ENCODE peak calls at places on chromosome 14, in ten cellular contexts. One of them, this sample, is unnamed.
A peak's percentile ranks its signal among the peaks of the same experiment; 100 is the strongest.

GRCh38 chr14:65560340-65561027 is 148.0 kb downstream of the FUT8 start:
- DNase-seq in skeletal muscle cell: no peak
- DNase-seq in stimulated activated CD4-positive, alpha-beta T cell treated with anti-CD3 and anti-CD28 coated beads, TNF-alpha, amount 100 ng/mL, for 4 hours: no peak
- DNase-seq in hepatocyte: no peak
- DNase-seq in astrocyte of the cerebellum: peak; percentile 71
- DNase-seq in glutamatergic neuron: no peak
- DNase-seq in activated CD8-positive, alpha-beta memory T cell treated with anti-CD3 and anti-CD28 coated beads for 1 hour: no peak
- DNase-seq in endothelial cell: no peak
- DNase-seq in body of pancreas: no peak
- DNase-seq in HCEC 1CT: no peak
- DNase-seq in this sample: peak; percentile 19

GRCh38 chr14:93073833-93074769 is 41.6 kb downstream of the ITPK1 start:
- DNase-seq in glutamatergic neuron: no peak
- DNase-seq in astrocyte of the cerebellum: no peak
- DNase-seq in activated CD8-positive, alpha-beta memory T cell treated with anti-CD3 and anti-CD28 coated beads for 1 hour: no peak
- DNase-seq in HCEC 1CT: peak; percentile 33
- DNase-seq in stimulated activated CD4-positive, alpha-beta T cell treated with anti-CD3 and anti-CD28 coated beads, TNF-alpha, amount 100 ng/mL, for 4 hours: no peak
- DNase-seq in hepatocyte: no peak
- DNase-seq in body of pancreas: no peak
- DNase-seq in endothelial cell: no peak
- DNase-seq in skeletal muscle cell: no peak
- DNase-seq in this sample: peak; percentile 27

GRCh38 chr14:103456167-103456835 is 66.3 kb downstream of the CKB start:
- DNase-seq in astrocyte of the cerebellum: no peak
- DNase-seq in HCEC 1CT: peak; percentile 53
- DNase-seq in activated CD8-positive, alpha-beta memory T cell treated with anti-CD3 and anti-CD28 coated beads for 1 hour: no peak
- DNase-seq in endothelial cell: no peak
- DNase-seq in hepatocyte: no peak
- DNase-seq in skeletal muscle cell: no peak
- DNase-seq in body of pancreas: no peak
- DNase-seq in glutamatergic neuron: no peak
- DNase-seq in stimulated activated CD4-positive, alpha-beta T cell treated with anti-CD3 and anti-CD28 coated beads, TNF-alpha, amount 100 ng/mL, for 4 hours: no peak
- DNase-seq in this sample: no peak

GRCh38 chr14:19941668-19942067 is 11.0 kb downstream of the OR4K1 start:
- DNase-seq in activated CD8-positive, alpha-beta memory T cell treated with anti-CD3 and anti-CD28 coated beads for 1 hour: no peak
- DNase-seq in endothelial cell: no peak
- DNase-seq in stimulated activated CD4-positive, alpha-beta T cell treated with anti-CD3 and anti-CD28 coated beads, TNF-alpha, amount 100 ng/mL, for 4 hours: no peak
- DNase-seq in astrocyte of the cerebellum: no peak
- DNase-seq in glutamatergic neuron: no peak
- DNase-seq in skeletal muscle cell: no peak
- DNase-seq in hepatocyte: no peak
- DNase-seq in HCEC 1CT: no peak
- DNase-seq in body of pancreas: no peak
- DNase-seq in this sample: no peak

GRCh38 chr14:94372021-94372605 is 16.3 kb downstream of the SERPINA1 start:
- DNase-seq in glutamatergic neuron: no peak
- DNase-seq in astrocyte of the cerebellum: no peak
- DNase-seq in HCEC 1CT: no peak
- DNase-seq in activated CD8-positive, alpha-beta memory T cell treated with anti-CD3 and anti-CD28 coated beads for 1 hour: no peak
- DNase-seq in hepatocyte: no peak
- DNase-seq in stimulated activated CD4-positive, alpha-beta T cell treated with anti-CD3 and anti-CD28 coated beads, TNF-alpha, amount 100 ng/mL, for 4 hours: no peak
- DNase-seq in endothelial cell: no peak
- DNase-seq in skeletal muscle cell: no peak
- DNase-seq in body of pancreas: no peak
- DNase-seq in this sample: no peak

GRCh38 chr14:38003746-38004609 is 203.7 kb upstream of the SSTR1 start:
- DNase-seq in hepatocyte: no peak
- DNase-seq in stimulated activated CD4-positive, alpha-beta T cell treated with anti-CD3 and anti-CD28 coated beads, TNF-alpha, amount 100 ng/mL, for 4 hours: no peak
- DNase-seq in glutamatergic neuron: no peak
- DNase-seq in activated CD8-positive, alpha-beta memory T cell treated with anti-CD3 and anti-CD28 coated beads for 1 hour: no peak
- DNase-seq in astrocyte of the cerebellum: no peak
- DNase-seq in skeletal muscle cell: no peak
- DNase-seq in HCEC 1CT: no peak
- DNase-seq in body of pancreas: no peak
- DNase-seq in endothelial cell: no peak
- DNase-seq in this sample: no peak

GRCh38 chr14:70268760-70269159 is 80.0 kb upstream of the SLC8A3 start:
- DNase-seq in glutamatergic neuron: no peak
- DNase-seq in endothelial cell: no peak
- DNase-seq in hepatocyte: no peak
- DNase-seq in skeletal muscle cell: no peak
- DNase-seq in activated CD8-positive, alpha-beta memory T cell treated with anti-CD3 and anti-CD28 coated beads for 1 hour: no peak
- DNase-seq in astrocyte of the cerebellum: no peak
- DNase-seq in stimulated activated CD4-positive, alpha-beta T cell treated with anti-CD3 and anti-CD28 coated beads, TNF-alpha, amount 100 ng/mL, for 4 hours: no peak
- DNase-seq in HCEC 1CT: no peak
- DNase-seq in body of pancreas: no peak
- DNase-seq in this sample: no peak

GRCh38 chr14:44135972-44136371 is 371.1 kb downstream of the FSCB start:
- DNase-seq in hepatocyte: no peak
- DNase-seq in skeletal muscle cell: no peak
- DNase-seq in stimulated activated CD4-positive, alpha-beta T cell treated with anti-CD3 and anti-CD28 coated beads, TNF-alpha, amount 100 ng/mL, for 4 hours: no peak
- DNase-seq in HCEC 1CT: no peak
- DNase-seq in endothelial cell: no peak
- DNase-seq in astrocyte of the cerebellum: no peak
- DNase-seq in glutamatergic neuron: no peak
- DNase-seq in body of pancreas: no peak
- DNase-seq in activated CD8-positive, alpha-beta memory T cell treated with anti-CD3 and anti-CD28 coated beads for 1 hour: no peak
- DNase-seq in this sample: no peak

GRCh38 chr14:66216763-66217162 is 269.4 kb upstream of the CCDC196 start:
- DNase-seq in activated CD8-positive, alpha-beta memory T cell treated with anti-CD3 and anti-CD28 coated beads for 1 hour: no peak
- DNase-seq in HCEC 1CT: no peak
- DNase-seq in astrocyte of the cerebellum: no peak
- DNase-seq in body of pancreas: no peak
- DNase-seq in endothelial cell: no peak
- DNase-seq in stimulated activated CD4-positive, alpha-beta T cell treated with anti-CD3 and anti-CD28 coated beads, TNF-alpha, amount 100 ng/mL, for 4 hours: no peak
- DNase-seq in hepatocyte: no peak
- DNase-seq in skeletal muscle cell: no peak
- DNase-seq in glutamatergic neuron: no peak
- DNase-seq in this sample: no peak

GRCh38 chr14:102574840-102575478 is 17.5 kb upstream of the RCOR1 start:
- DNase-seq in glutamatergic neuron: no peak
- DNase-seq in endothelial cell: no peak
- DNase-seq in activated CD8-positive, alpha-beta memory T cell treated with anti-CD3 and anti-CD28 coated beads for 1 hour: no peak
- DNase-seq in body of pancreas: no peak
- DNase-seq in stimulated activated CD4-positive, alpha-beta T cell treated with anti-CD3 and anti-CD28 coated beads, TNF-alpha, amount 100 ng/mL, for 4 hours: no peak
- DNase-seq in astrocyte of the cerebellum: no peak
- DNase-seq in hepatocyte: peak; percentile 74
- DNase-seq in skeletal muscle cell: no peak
- DNase-seq in HCEC 1CT: no peak
- DNase-seq in this sample: no peak

GRCh38 chr14:61466249-61466904 is 145.0 kb downstream of the PRKCH start:
- DNase-seq in endothelial cell: no peak
- DNase-seq in glutamatergic neuron: no peak
- DNase-seq in skeletal muscle cell: peak; percentile 99
- DNase-seq in activated CD8-positive, alpha-beta memory T cell treated with anti-CD3 and anti-CD28 coated beads for 1 hour: no peak
- DNase-seq in astrocyte of the cerebellum: peak; percentile 82
- DNase-seq in stimulated activated CD4-positive, alpha-beta T cell treated with anti-CD3 and anti-CD28 coated beads, TNF-alpha, amount 100 ng/mL, for 4 hours: no peak
- DNase-seq in HCEC 1CT: peak; percentile 100
- DNase-seq in body of pancreas: peak; percentile 13
- DNase-seq in hepatocyte: peak; percentile 71
- DNase-seq in this sample: peak; percentile 89

GRCh38 chr14:105193916-105194782 is 13.0 kb upstream of the NUDT14 start:
- DNase-seq in endothelial cell: no peak
- DNase-seq in skeletal muscle cell: no peak
- DNase-seq in HCEC 1CT: no peak
- DNase-seq in stimulated activated CD4-positive, alpha-beta T cell treated with anti-CD3 and anti-CD28 coated beads, TNF-alpha, amount 100 ng/mL, for 4 hours: no peak
- DNase-seq in glutamatergic neuron: no peak
- DNase-seq in activated CD8-positive, alpha-beta memory T cell treated with anti-CD3 and anti-CD28 coated beads for 1 hour: no peak
- DNase-seq in hepatocyte: peak; percentile 45
- DNase-seq in astrocyte of the cerebellum: no peak
- DNase-seq in body of pancreas: no peak
- DNase-seq in this sample: no peak

GRCh38 chr14:91892918-91893527 is 25.7 kb upstream of the TC2N start:
- DNase-seq in glutamatergic neuron: peak; percentile 56
- DNase-seq in skeletal muscle cell: no peak
- DNase-seq in HCEC 1CT: peak; percentile 13
- DNase-seq in astrocyte of the cerebellum: no peak
- DNase-seq in hepatocyte: no peak
- DNase-seq in body of pancreas: no peak
- DNase-seq in endothelial cell: peak; percentile 58
- DNase-seq in activated CD8-positive, alpha-beta memory T cell treated with anti-CD3 and anti-CD28 coated beads for 1 hour: no peak
- DNase-seq in stimulated activated CD4-positive, alpha-beta T cell treated with anti-CD3 and anti-CD28 coated beads, TNF-alpha, amount 100 ng/mL, for 4 hours: no peak
- DNase-seq in this sample: no peak

GRCh38 chr14:24366664-24367505 is 1.1 kb upstream of the NFATC4 start:
- DNase-seq in stimulated activated CD4-positive, alpha-beta T cell treated with anti-CD3 and anti-CD28 coated beads, TNF-alpha, amount 100 ng/mL, for 4 hours: no peak
- DNase-seq in HCEC 1CT: peak; percentile 85
- DNase-seq in body of pancreas: peak; percentile 91
- DNase-seq in skeletal muscle cell: peak; percentile 94
- DNase-seq in glutamatergic neuron: peak; percentile 85
- DNase-seq in endothelial cell: peak; percentile 74
- DNase-seq in hepatocyte: peak; percentile 96
- DNase-seq in activated CD8-positive, alpha-beta memory T cell treated with anti-CD3 and anti-CD28 coated beads for 1 hour: no peak
- DNase-seq in astrocyte of the cerebellum: peak; percentile 84
- DNase-seq in this sample: peak; percentile 88

GRCh38 chr14:68109132-68109531 is 289.6 kb downstream of the RAD51B start:
- DNase-seq in skeletal muscle cell: no peak
- DNase-seq in hepatocyte: peak; percentile 15
- DNase-seq in astrocyte of the cerebellum: no peak
- DNase-seq in stimulated activated CD4-positive, alpha-beta T cell treated with anti-CD3 and anti-CD28 coated beads, TNF-alpha, amount 100 ng/mL, for 4 hours: no peak
- DNase-seq in activated CD8-positive, alpha-beta memory T cell treated with anti-CD3 and anti-CD28 coated beads for 1 hour: no peak
- DNase-seq in endothelial cell: no peak
- DNase-seq in glutamatergic neuron: no peak
- DNase-seq in body of pancreas: no peak
- DNase-seq in HCEC 1CT: no peak
- DNase-seq in this sample: no peak

GRCh38 chr14:104604461-104605449 is at the start of gene TMEM179:
- DNase-seq in stimulated activated CD4-positive, alpha-beta T cell treated with anti-CD3 and anti-CD28 coated beads, TNF-alpha, amount 100 ng/mL, for 4 hours: no peak
- DNase-seq in endothelial cell: peak; percentile 75
- DNase-seq in glutamatergic neuron: no peak
- DNase-seq in hepatocyte: peak; percentile 85
- DNase-seq in skeletal muscle cell: no peak
- DNase-seq in HCEC 1CT: no peak
- DNase-seq in astrocyte of the cerebellum: no peak
- DNase-seq in body of pancreas: no peak
- DNase-seq in activated CD8-positive, alpha-beta memory T cell treated with anti-CD3 and anti-CD28 coated beads for 1 hour: no peak
- DNase-seq in this sample: no peak

GRCh38 chr14:105304565-105304964 is 3.8 kb upstream of the BRF1 start:
- DNase-seq in activated CD8-positive, alpha-beta memory T cell treated with anti-CD3 and anti-CD28 coated beads for 1 hour: no peak
- DNase-seq in body of pancreas: no peak
- DNase-seq in skeletal muscle cell: no peak
- DNase-seq in astrocyte of the cerebellum: no peak
- DNase-seq in HCEC 1CT: no peak
- DNase-seq in stimulated activated CD4-positive, alpha-beta T cell treated with anti-CD3 and anti-CD28 coated beads, TNF-alpha, amount 100 ng/mL, for 4 hours: no peak
- DNase-seq in hepatocyte: no peak
- DNase-seq in glutamatergic neuron: no peak
- DNase-seq in endothelial cell: no peak
- DNase-seq in this sample: no peak

GRCh38 chr14:89667983-89668382 is 250.9 kb upstream of the FOXN3 start:
- DNase-seq in glutamatergic neuron: no peak
- DNase-seq in endothelial cell: no peak
- DNase-seq in stimulated activated CD4-positive, alpha-beta T cell treated with anti-CD3 and anti-CD28 coated beads, TNF-alpha, amount 100 ng/mL, for 4 hours: no peak
- DNase-seq in activated CD8-positive, alpha-beta memory T cell treated with anti-CD3 and anti-CD28 coated beads for 1 hour: no peak
- DNase-seq in astrocyte of the cerebellum: no peak
- DNase-seq in skeletal muscle cell: peak; percentile 10
- DNase-seq in HCEC 1CT: peak; percentile 29
- DNase-seq in hepatocyte: no peak
- DNase-seq in body of pancreas: no peak
- DNase-seq in this sample: no peak

GRCh38 chr14:73311710-73312035 is 74.4 kb downstream of the PAPLN start:
- DNase-seq in stimulated activated CD4-positive, alpha-beta T cell treated with anti-CD3 and anti-CD28 coated beads, TNF-alpha, amount 100 ng/mL, for 4 hours: no peak
- DNase-seq in skeletal muscle cell: no peak
- DNase-seq in astrocyte of the cerebellum: no peak
- DNase-seq in HCEC 1CT: peak; percentile 4
- DNase-seq in activated CD8-positive, alpha-beta memory T cell treated with anti-CD3 and anti-CD28 coated beads for 1 hour: no peak
- DNase-seq in endothelial cell: no peak
- DNase-seq in body of pancreas: no peak
- DNase-seq in glutamatergic neuron: no peak
- DNase-seq in hepatocyte: no peak
- DNase-seq in this sample: no peak

GRCh38 chr14:50003213-50004021 is 110.5 kb downstream of the ARF6 start:
- DNase-seq in glutamatergic neuron: peak; percentile 41
- DNase-seq in hepatocyte: peak; percentile 91
- DNase-seq in body of pancreas: peak; percentile 65
- DNase-seq in activated CD8-positive, alpha-beta memory T cell treated with anti-CD3 and anti-CD28 coated beads for 1 hour: peak; percentile 44
- DNase-seq in endothelial cell: peak; percentile 40
- DNase-seq in skeletal muscle cell: no peak
- DNase-seq in stimulated activated CD4-positive, alpha-beta T cell treated with anti-CD3 and anti-CD28 coated beads, TNF-alpha, amount 100 ng/mL, for 4 hours: peak; percentile 49
- DNase-seq in astrocyte of the cerebellum: no peak
- DNase-seq in HCEC 1CT: peak; percentile 67
- DNase-seq in this sample: no peak

GRCh38 chr14:87131879-87132278 is 861.1 kb downstream of the GALC start:
- DNase-seq in stimulated activated CD4-positive, alpha-beta T cell treated with anti-CD3 and anti-CD28 coated beads, TNF-alpha, amount 100 ng/mL, for 4 hours: no peak
- DNase-seq in HCEC 1CT: peak; percentile 76
- DNase-seq in astrocyte of the cerebellum: no peak
- DNase-seq in body of pancreas: no peak
- DNase-seq in hepatocyte: peak; percentile 26
- DNase-seq in skeletal muscle cell: peak; percentile 20
- DNase-seq in activated CD8-positive, alpha-beta memory T cell treated with anti-CD3 and anti-CD28 coated beads for 1 hour: no peak
- DNase-seq in glutamatergic neuron: no peak
- DNase-seq in endothelial cell: no peak
- DNase-seq in this sample: no peak

GRCh38 chr14:87992349-87992719 is 648 bp downstream of the GALC start:
- DNase-seq in HCEC 1CT: peak; percentile 1
- DNase-seq in activated CD8-positive, alpha-beta memory T cell treated with anti-CD3 and anti-CD28 coated beads for 1 hour: no peak
- DNase-seq in skeletal muscle cell: no peak
- DNase-seq in body of pancreas: no peak
- DNase-seq in astrocyte of the cerebellum: no peak
- DNase-seq in glutamatergic neuron: peak; percentile 13
- DNase-seq in hepatocyte: no peak
- DNase-seq in stimulated activated CD4-positive, alpha-beta T cell treated with anti-CD3 and anti-CD28 coated beads, TNF-alpha, amount 100 ng/mL, for 4 hours: no peak
- DNase-seq in endothelial cell: peak; percentile 14
- DNase-seq in this sample: no peak

GRCh38 chr14:20682435-20683124 is 1.8 kb upstream of the RNASE4 start:
- DNase-seq in astrocyte of the cerebellum: peak; percentile 78
- DNase-seq in activated CD8-positive, alpha-beta memory T cell treated with anti-CD3 and anti-CD28 coated beads for 1 hour: peak; percentile 39
- DNase-seq in body of pancreas: peak; percentile 85
- DNase-seq in stimulated activated CD4-positive, alpha-beta T cell treated with anti-CD3 and anti-CD28 coated beads, TNF-alpha, amount 100 ng/mL, for 4 hours: peak; percentile 56
- DNase-seq in glutamatergic neuron: peak; percentile 81
- DNase-seq in hepatocyte: peak; percentile 96
- DNase-seq in HCEC 1CT: peak; percentile 95
- DNase-seq in endothelial cell: peak; percentile 72
- DNase-seq in skeletal muscle cell: peak; percentile 79
- DNase-seq in this sample: peak; percentile 74

GRCh38 chr14:91356218-91356763 is 61.3 kb downstream of the CCDC88C start:
- DNase-seq in endothelial cell: no peak
- DNase-seq in hepatocyte: no peak
- DNase-seq in astrocyte of the cerebellum: no peak
- DNase-seq in stimulated activated CD4-positive, alpha-beta T cell treated with anti-CD3 and anti-CD28 coated beads, TNF-alpha, amount 100 ng/mL, for 4 hours: no peak
- DNase-seq in activated CD8-positive, alpha-beta memory T cell treated with anti-CD3 and anti-CD28 coated beads for 1 hour: no peak
- DNase-seq in body of pancreas: no peak
- DNase-seq in skeletal muscle cell: no peak
- DNase-seq in HCEC 1CT: no peak
- DNase-seq in glutamatergic neuron: no peak
- DNase-seq in this sample: no peak

GRCh38 chr14:90815817-90816662 is at the start of gene TTC7B:
- DNase-seq in stimulated activated CD4-positive, alpha-beta T cell treated with anti-CD3 and anti-CD28 coated beads, TNF-alpha, amount 100 ng/mL, for 4 hours: peak; percentile 26
- DNase-seq in astrocyte of the cerebellum: no peak
- DNase-seq in skeletal muscle cell: no peak
- DNase-seq in body of pancreas: peak; percentile 57
- DNase-seq in glutamatergic neuron: peak; percentile 81
- DNase-seq in activated CD8-positive, alpha-beta memory T cell treated with anti-CD3 and anti-CD28 coated beads for 1 hour: no peak
- DNase-seq in hepatocyte: peak; percentile 78
- DNase-seq in endothelial cell: peak; percentile 84
- DNase-seq in HCEC 1CT: peak; percentile 28
- DNase-seq in this sample: no peak

GRCh38 chr14:99321955-99322730 is 50.1 kb upstream of the BCL11B start:
- DNase-seq in glutamatergic neuron: no peak
- DNase-seq in astrocyte of the cerebellum: no peak
- DNase-seq in hepatocyte: no peak
- DNase-seq in body of pancreas: no peak
- DNase-seq in activated CD8-positive, alpha-beta memory T cell treated with anti-CD3 and anti-CD28 coated beads for 1 hour: no peak
- DNase-seq in HCEC 1CT: no peak
- DNase-seq in endothelial cell: no peak
- DNase-seq in stimulated activated CD4-positive, alpha-beta T cell treated with anti-CD3 and anti-CD28 coated beads, TNF-alpha, amount 100 ng/mL, for 4 hours: no peak
- DNase-seq in skeletal muscle cell: no peak
- DNase-seq in this sample: no peak

GRCh38 chr14:103537175-103537990 is 8.4 kb downstream of the TRMT61A start:
- DNase-seq in endothelial cell: no peak
- DNase-seq in skeletal muscle cell: no peak
- DNase-seq in astrocyte of the cerebellum: no peak
- DNase-seq in activated CD8-positive, alpha-beta memory T cell treated with anti-CD3 and anti-CD28 coated beads for 1 hour: no peak
- DNase-seq in hepatocyte: no peak
- DNase-seq in body of pancreas: no peak
- DNase-seq in HCEC 1CT: peak; percentile 45
- DNase-seq in stimulated activated CD4-positive, alpha-beta T cell treated with anti-CD3 and anti-CD28 coated beads, TNF-alpha, amount 100 ng/mL, for 4 hours: no peak
- DNase-seq in glutamatergic neuron: no peak
- DNase-seq in this sample: no peak

GRCh38 chr14:64232095-64232830 is 61.9 kb downstream of the ESR2 start:
- DNase-seq in activated CD8-positive, alpha-beta memory T cell treated with anti-CD3 and anti-CD28 coated beads for 1 hour: no peak
- DNase-seq in hepatocyte: no peak
- DNase-seq in glutamatergic neuron: no peak
- DNase-seq in skeletal muscle cell: peak; percentile 94
- DNase-seq in HCEC 1CT: peak; percentile 99
- DNase-seq in stimulated activated CD4-positive, alpha-beta T cell treated with anti-CD3 and anti-CD28 coated beads, TNF-alpha, amount 100 ng/mL, for 4 hours: no peak
- DNase-seq in body of pancreas: no peak
- DNase-seq in endothelial cell: no peak
- DNase-seq in astrocyte of the cerebellum: peak; percentile 88
- DNase-seq in this sample: no peak

This sample was measured in GM04503.